ENCODE peak calls at places on chromosomes 5 and 9, in four cellular contexts. One of them, this sample, is unnamed.
A peak's percentile ranks its signal among the peaks of the same experiment; 100 is the strongest.

GRCh38 chr9:69054989-69055388 is 19.4 kb downstream of the FXN start:
- DNase-seq in NCI-H1105 treated with DMSO at 0.1 percent for 48 hours: no peak
- DNase-seq in activated CD8-positive, alpha-beta memory T cell treated with anti-CD3 and anti-CD28 coated beads, Interleukin-2, amount 50 U/mL, for 4 hours: no peak
- DNase-seq in T-helper 1 cell: no peak
- DNase-seq in this sample: no peak

GRCh38 chr5:14557203-14557725 is 24.3 kb upstream of the OTULINL start:
- DNase-seq in NCI-H1105 treated with DMSO at 0.1 percent for 48 hours: peak; percentile 14
- DNase-seq in T-helper 1 cell: no peak
- DNase-seq in activated CD8-positive, alpha-beta memory T cell treated with anti-CD3 and anti-CD28 coated beads, Interleukin-2, amount 50 U/mL, for 4 hours: no peak
- DNase-seq in this sample: no peak

GRCh38 chr5:170755679-170756456 is 27.7 kb upstream of the GABRP start:
- DNase-seq in activated CD8-positive, alpha-beta memory T cell treated with anti-CD3 and anti-CD28 coated beads, Interleukin-2, amount 50 U/mL, for 4 hours: no peak
- DNase-seq in T-helper 1 cell: no peak
- DNase-seq in NCI-H1105 treated with DMSO at 0.1 percent for 48 hours: peak; percentile 45
- DNase-seq in this sample: no peak

GRCh38 chr9:76127637-76128036 is 237.2 kb downstream of the PCSK5 start:
- DNase-seq in activated CD8-positive, alpha-beta memory T cell treated with anti-CD3 and anti-CD28 coated beads, Interleukin-2, amount 50 U/mL, for 4 hours: no peak
- DNase-seq in NCI-H1105 treated with DMSO at 0.1 percent for 48 hours: no peak
- DNase-seq in T-helper 1 cell: no peak
- DNase-seq in this sample: no peak

GRCh38 chr9:36788534-36788933 is 215.8 kb downstream of the MELK start:
- DNase-seq in T-helper 1 cell: no peak
- DNase-seq in activated CD8-positive, alpha-beta memory T cell treated with anti-CD3 and anti-CD28 coated beads, Interleukin-2, amount 50 U/mL, for 4 hours: no peak
- DNase-seq in NCI-H1105 treated with DMSO at 0.1 percent for 48 hours: no peak
- DNase-seq in this sample: no peak

GRCh38 chr5:146965781-146966659 is 87.5 kb upstream of the PPP2R2B start:
- DNase-seq in T-helper 1 cell: no peak
- DNase-seq in activated CD8-positive, alpha-beta memory T cell treated with anti-CD3 and anti-CD28 coated beads, Interleukin-2, amount 50 U/mL, for 4 hours: peak; percentile 29
- DNase-seq in NCI-H1105 treated with DMSO at 0.1 percent for 48 hours: peak; percentile 69
- DNase-seq in this sample: peak; percentile 77

GRCh38 chr9:79682076-79682736 is 110.4 kb downstream of the TLE4 start:
- DNase-seq in NCI-H1105 treated with DMSO at 0.1 percent for 48 hours: no peak
- DNase-seq in activated CD8-positive, alpha-beta memory T cell treated with anti-CD3 and anti-CD28 coated beads, Interleukin-2, amount 50 U/mL, for 4 hours: no peak
- DNase-seq in T-helper 1 cell: no peak
- DNase-seq in this sample: peak; percentile 20

GRCh38 chr5:175246242-175246891 is 197.6 kb downstream of the DRD1 start:
- DNase-seq in activated CD8-positive, alpha-beta memory T cell treated with anti-CD3 and anti-CD28 coated beads, Interleukin-2, amount 50 U/mL, for 4 hours: no peak
- DNase-seq in T-helper 1 cell: no peak
- DNase-seq in NCI-H1105 treated with DMSO at 0.1 percent for 48 hours: no peak
- DNase-seq in this sample: peak; percentile 98

GRCh38 chr9:138023394-138024124 is 146.0 kb downstream of the CACNA1B start:
- DNase-seq in NCI-H1105 treated with DMSO at 0.1 percent for 48 hours: no peak
- DNase-seq in T-helper 1 cell: no peak
- DNase-seq in activated CD8-positive, alpha-beta memory T cell treated with anti-CD3 and anti-CD28 coated beads, Interleukin-2, amount 50 U/mL, for 4 hours: no peak
- DNase-seq in this sample: no peak

GRCh38 chr5:55102345-55102744 is at the start of gene GZMA:
- DNase-seq in NCI-H1105 treated with DMSO at 0.1 percent for 48 hours: no peak
- DNase-seq in T-helper 1 cell: no peak
- DNase-seq in activated CD8-positive, alpha-beta memory T cell treated with anti-CD3 and anti-CD28 coated beads, Interleukin-2, amount 50 U/mL, for 4 hours: no peak
- DNase-seq in this sample: peak; percentile 7

GRCh38 chr9:92961627-92962302 is 14.4 kb downstream of the FGD3 start:
- DNase-seq in activated CD8-positive, alpha-beta memory T cell treated with anti-CD3 and anti-CD28 coated beads, Interleukin-2, amount 50 U/mL, for 4 hours: no peak
- DNase-seq in T-helper 1 cell: no peak
- DNase-seq in NCI-H1105 treated with DMSO at 0.1 percent for 48 hours: no peak
- DNase-seq in this sample: no peak

GRCh38 chr5:118628672-118629354 is 359.5 kb downstream of the DTWD2 start:
- DNase-seq in NCI-H1105 treated with DMSO at 0.1 percent for 48 hours: no peak
- DNase-seq in activated CD8-positive, alpha-beta memory T cell treated with anti-CD3 and anti-CD28 coated beads, Interleukin-2, amount 50 U/mL, for 4 hours: no peak
- DNase-seq in T-helper 1 cell: no peak
- DNase-seq in this sample: no peak

GRCh38 chr5:149886060-149886459 is 58.5 kb downstream of the PDE6A start:
- DNase-seq in T-helper 1 cell: no peak
- DNase-seq in activated CD8-positive, alpha-beta memory T cell treated with anti-CD3 and anti-CD28 coated beads, Interleukin-2, amount 50 U/mL, for 4 hours: no peak
- DNase-seq in NCI-H1105 treated with DMSO at 0.1 percent for 48 hours: no peak
- DNase-seq in this sample: peak; percentile 84

GRCh38 chr5:120517607-120518252 is 53.6 kb downstream of the PRR16 start:
- DNase-seq in activated CD8-positive, alpha-beta memory T cell treated with anti-CD3 and anti-CD28 coated beads, Interleukin-2, amount 50 U/mL, for 4 hours: no peak
- DNase-seq in NCI-H1105 treated with DMSO at 0.1 percent for 48 hours: no peak
- DNase-seq in T-helper 1 cell: no peak
- DNase-seq in this sample: no peak

GRCh38 chr5:172758077-172758835 is 12.7 kb downstream of the DUSP1 start:
- DNase-seq in activated CD8-positive, alpha-beta memory T cell treated with anti-CD3 and anti-CD28 coated beads, Interleukin-2, amount 50 U/mL, for 4 hours: no peak
- DNase-seq in NCI-H1105 treated with DMSO at 0.1 percent for 48 hours: no peak
- DNase-seq in T-helper 1 cell: no peak
- DNase-seq in this sample: peak; percentile 95

GRCh38 chr5:147554285-147554817 is 44.5 kb upstream of the DPYSL3 start:
- DNase-seq in NCI-H1105 treated with DMSO at 0.1 percent for 48 hours: no peak
- DNase-seq in activated CD8-positive, alpha-beta memory T cell treated with anti-CD3 and anti-CD28 coated beads, Interleukin-2, amount 50 U/mL, for 4 hours: no peak
- DNase-seq in T-helper 1 cell: no peak
- DNase-seq in this sample: peak; percentile 94

GRCh38 chr5:98796197-98796972 is 22.9 kb downstream of the RGMB start:
- DNase-seq in T-helper 1 cell: no peak
- DNase-seq in NCI-H1105 treated with DMSO at 0.1 percent for 48 hours: peak; percentile 2
- DNase-seq in activated CD8-positive, alpha-beta memory T cell treated with anti-CD3 and anti-CD28 coated beads, Interleukin-2, amount 50 U/mL, for 4 hours: peak; percentile 57
- DNase-seq in this sample: peak; percentile 81

GRCh38 chr5:142881076-142881466 is 110.9 kb downstream of the ARHGAP26 start:
- DNase-seq in activated CD8-positive, alpha-beta memory T cell treated with anti-CD3 and anti-CD28 coated beads, Interleukin-2, amount 50 U/mL, for 4 hours: no peak
- DNase-seq in T-helper 1 cell: no peak
- DNase-seq in NCI-H1105 treated with DMSO at 0.1 percent for 48 hours: no peak
- DNase-seq in this sample: peak; percentile 43

GRCh38 chr9:86075132-86075807 is 24.1 kb downstream of the GOLM1 start:
- DNase-seq in T-helper 1 cell: no peak
- DNase-seq in activated CD8-positive, alpha-beta memory T cell treated with anti-CD3 and anti-CD28 coated beads, Interleukin-2, amount 50 U/mL, for 4 hours: no peak
- DNase-seq in NCI-H1105 treated with DMSO at 0.1 percent for 48 hours: no peak
- DNase-seq in this sample: peak; percentile 61

GRCh38 chr5:42360641-42361320 is 62.5 kb upstream of the GHR start:
- DNase-seq in NCI-H1105 treated with DMSO at 0.1 percent for 48 hours: no peak
- DNase-seq in activated CD8-positive, alpha-beta memory T cell treated with anti-CD3 and anti-CD28 coated beads, Interleukin-2, amount 50 U/mL, for 4 hours: no peak
- DNase-seq in T-helper 1 cell: no peak
- DNase-seq in this sample: peak; percentile 5

GRCh38 chr5:135392256-135392655 is 6.8 kb downstream of the MACROH2A1 start:
- DNase-seq in T-helper 1 cell: no peak
- DNase-seq in activated CD8-positive, alpha-beta memory T cell treated with anti-CD3 and anti-CD28 coated beads, Interleukin-2, amount 50 U/mL, for 4 hours: no peak
- DNase-seq in NCI-H1105 treated with DMSO at 0.1 percent for 48 hours: no peak
- DNase-seq in this sample: peak; percentile 90

GRCh38 chr5:53373420-53374188 is 106.8 kb upstream of the FST start:
- DNase-seq in NCI-H1105 treated with DMSO at 0.1 percent for 48 hours: peak; percentile 28
- DNase-seq in activated CD8-positive, alpha-beta memory T cell treated with anti-CD3 and anti-CD28 coated beads, Interleukin-2, amount 50 U/mL, for 4 hours: no peak
- DNase-seq in T-helper 1 cell: no peak
- DNase-seq in this sample: no peak

GRCh38 chr5:79756102-79756501 is 66.5 kb downstream of the CMYA5 start:
- DNase-seq in T-helper 1 cell: no peak
- DNase-seq in activated CD8-positive, alpha-beta memory T cell treated with anti-CD3 and anti-CD28 coated beads, Interleukin-2, amount 50 U/mL, for 4 hours: no peak
- DNase-seq in NCI-H1105 treated with DMSO at 0.1 percent for 48 hours: no peak
- DNase-seq in this sample: no peak

GRCh38 chr5:134965271-134965825 is 2.4 kb upstream of the CATSPER3 start:
- DNase-seq in activated CD8-positive, alpha-beta memory T cell treated with anti-CD3 and anti-CD28 coated beads, Interleukin-2, amount 50 U/mL, for 4 hours: no peak
- DNase-seq in T-helper 1 cell: no peak
- DNase-seq in NCI-H1105 treated with DMSO at 0.1 percent for 48 hours: no peak
- DNase-seq in this sample: no peak

This sample was measured in astrocyte of the spinal cord.